ENCODE peak calls at places on chromosomes 1 and 21, in nine cellular contexts. B is CD4-positive, alpha-beta T cell; G is HCT116; M is tibial nerve; N is mammary epithelial cell; O is pancreas; H is sigmoid colon; F is lower lobe of right lung; K is CD8-positive, alpha-beta T cell. I is an unnamed sample. For H3K27me3 and H3K9me3, the result is how much of the 10 kb centered on the place peaks cover.

GRCh38 chr21:37758997-37759396 is 157.3 kb downstream of the KCNJ6 start:
- DNase-seq in B (no peak), G (no peak), M (no peak), N (peak), O (peak), H (no peak), F (no peak), K (no peak), I (peak)

GRCh38 chr1:236534164-236534651 is 10.4 kb downstream of the LGALS8 start:
- DNase-seq in B (no peak), G (no peak), M (no peak), N (peak), O (no peak), H (no peak), F (no peak), K (peak), I (no peak)

GRCh38 chr21:38567577-38568360 is 69.5 kb upstream of the ERG start:
- DNase-seq in B (no peak), G (no peak), M (no peak), N (no peak), O (no peak), H (no peak), F (no peak), K (no peak), I (no peak)

GRCh38 chr1:80453775-80454174 is 1347.0 kb upstream of the ADGRL2 start:
- DNase-seq in B (no peak), G (no peak), M (no peak), N (no peak), O (no peak), H (no peak), F (no peak), K (no peak), I (no peak)

GRCh38 chr1:235111107-235111506 is 17.5 kb downstream of the TOMM20 start:
- DNase-seq in B (no peak), G (no peak), M (no peak), N (no peak), O (no peak), H (no peak), F (no peak), K (no peak), I (no peak)

GRCh38 chr1:39105061-39105840 is 79.1 kb downstream of the NDUFS5 start:
- DNase-seq in B (peak), G (no peak), M (peak), N (peak), O (peak), H (peak), F (peak), K (peak), I (no peak)

GRCh38 chr1:22418852-22419480 is 32.7 kb upstream of the ZBTB40 start:
- DNase-seq in B (no peak), G (no peak), M (no peak), N (no peak), O (no peak), H (no peak), F (no peak), K (no peak), I (no peak)

GRCh38 chr1:93770640-93771039 is 89.0 kb upstream of the BCAR3 start:
- DNase-seq in B (no peak), G (no peak), M (no peak), N (no peak), O (no peak), H (no peak), F (no peak), K (no peak), I (no peak)

GRCh38 chr1:232423591-232423990 is 206.3 kb downstream of the SIPA1L2 start:
- DNase-seq in B (no peak), G (no peak), M (no peak), N (peak), O (no peak), H (no peak), F (no peak), K (no peak), I (no peak)

GRCh38 chr1:180123463-180123936 is 31.2 kb upstream of the QSOX1 start:
- DNase-seq in B (no peak), G (no peak), M (no peak), N (peak), O (no peak), H (no peak), F (no peak), K (no peak), I (no peak)

GRCh38 chr1:116453481-116453880 is 80.4 kb downstream of the ATP1A1 start:
- DNase-seq in B (no peak), G (no peak), M (no peak), N (no peak), O (no peak), H (no peak), F (no peak), K (no peak), I (no peak)

GRCh38 chr1:17598251-17598650 is 58.8 kb downstream of the ARHGEF10L start:
- DNase-seq in B (no peak), G (no peak), M (no peak), N (no peak), O (no peak), H (no peak), F (no peak), K (no peak), I (no peak)

GRCh38 chr21:43585924-43586411 is 73.3 kb downstream of the HSF2BP start:
- DNase-seq in B (no peak), G (peak), M (peak), N (peak), O (peak), H (peak), F (no peak), K (no peak), I (peak)

GRCh38 chr1:206921772-206922265 is at the start of gene FCMR:
- DNase-seq in B (no peak), G (no peak), M (no peak), N (no peak), O (peak), H (no peak), F (no peak), K (peak), I (no peak)

GRCh38 chr1:89100366-89100765 is 25.5 kb downstream of the GBP2 start:
- DNase-seq in B (no peak), G (no peak), M (no peak), N (no peak), O (no peak), H (no peak), F (no peak), K (no peak), I (no peak)

DNA sequence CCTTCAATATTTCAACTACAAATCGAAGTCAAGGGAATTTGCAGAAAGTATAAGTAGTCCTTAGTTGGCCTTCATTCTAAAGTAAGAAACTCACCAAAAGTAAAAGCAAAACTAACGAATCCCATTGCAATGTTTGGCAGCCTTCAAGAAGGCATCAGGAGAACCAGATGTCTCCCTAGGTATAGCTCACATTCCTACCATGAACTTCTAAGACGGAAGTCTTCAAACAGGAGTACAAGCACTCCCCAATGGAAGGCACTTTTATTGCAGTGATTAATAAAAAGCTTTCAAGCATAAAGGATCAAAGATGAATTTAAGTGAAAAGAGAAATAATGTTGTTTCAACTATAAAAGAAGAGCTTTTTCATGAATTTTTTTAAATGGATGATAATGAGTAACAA is 236.0 kb upstream of the NR5A2 start:
- DNase-seq in B (no peak), G (no peak), M (no peak), N (no peak), O (no peak), H (no peak), F (no peak), K (no peak), I (no peak)
- H3K27me3 ChIP-seq in B (under half), G (under half), M (under half), N (under half), O (under half), H (under half), F (under half), K (under half), I (under half)

GRCh38 chr21:44626673-44627143 is at the start of gene KRTAP10-9:
- DNase-seq in B (no peak), G (no peak), M (no peak), N (no peak), O (no peak), H (no peak), F (no peak), K (no peak), I (no peak)

GRCh38 chr21:44619886-44620285 is 7.0 kb upstream of the KRTAP10-9 start:
- DNase-seq in B (no peak), G (no peak), M (no peak), N (no peak), O (no peak), H (no peak), F (no peak), K (no peak), I (no peak)

GRCh38 chr21:44625756-44626155 is 1.1 kb upstream of the KRTAP10-9 start:
- DNase-seq in B (no peak), G (no peak), M (no peak), N (no peak), O (no peak), H (no peak), F (no peak), K (no peak), I (no peak)

GRCh38 chr21:44626262-44626661 is 631 bp upstream of the KRTAP10-9 start:
- DNase-seq in B (no peak), G (no peak), M (no peak), N (no peak), O (no peak), H (no peak), F (no peak), K (no peak), I (no peak)

GRCh38 chr21:44623575-44623974 is 3.3 kb upstream of the KRTAP10-9 start:
- DNase-seq in B (no peak), G (peak), M (no peak), N (no peak), O (no peak), H (no peak), F (no peak), K (no peak), I (no peak)
- H3K9me3 ChIP-seq in B (under half), G (under half), M (under half), N (under half), O (under half), H (under half), F (under half), K (under half), I (under half)

DNA sequence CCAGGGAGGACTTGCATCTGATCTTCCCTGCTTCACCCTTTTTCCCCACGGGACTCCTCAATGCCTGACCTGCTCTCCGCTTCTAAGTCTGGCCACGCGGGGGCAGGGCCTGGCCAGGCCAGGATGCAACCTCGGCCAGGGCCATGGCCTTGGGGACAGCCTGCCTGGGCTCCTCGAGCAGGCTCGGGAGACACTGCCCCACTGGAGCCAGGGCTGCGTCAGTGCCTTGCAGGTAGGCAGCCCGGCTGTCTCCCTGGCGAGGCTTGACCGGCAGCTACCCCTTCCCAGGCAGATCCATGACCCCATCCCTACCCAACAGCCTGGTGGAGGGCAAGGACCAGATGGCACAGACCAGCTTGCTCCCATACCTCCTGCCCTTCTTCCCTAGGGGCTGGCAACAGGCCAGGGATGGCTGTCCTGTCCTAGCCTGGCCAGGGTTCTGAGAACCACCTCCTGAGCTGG is 2.7 kb upstream of the PRDM16 start:
- DNase-seq in B (no peak), G (no peak), M (no peak), N (no peak), O (peak), H (peak), F (peak), K (no peak), I (no peak)
- H3K27me3 ChIP-seq in B (under half), G (under half), M (half or more), N (under half), O (under half), H (half or more), F (half or more), K (under half), I (half or more)

DNA sequence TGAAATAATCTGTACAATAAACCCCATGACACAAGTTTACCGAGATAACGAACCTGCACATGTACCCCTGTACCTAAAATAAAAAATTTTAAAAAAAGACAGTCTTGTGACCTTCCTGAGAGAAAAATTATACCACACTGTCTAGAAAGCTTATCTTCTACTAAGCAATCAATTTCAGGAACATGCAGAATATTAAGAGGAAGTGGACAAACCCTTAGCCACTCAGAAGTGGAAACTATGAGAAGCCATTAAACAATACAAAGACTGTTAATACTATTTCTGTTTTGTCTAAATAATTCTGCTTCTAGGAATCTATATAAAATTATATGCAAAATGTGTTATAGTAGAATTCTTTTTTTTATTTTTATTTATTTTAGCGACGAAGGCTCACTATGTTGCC is 93.9 kb downstream of the ADAMTS1 start:
- DNase-seq in B (no peak), G (no peak), M (no peak), N (no peak), O (no peak), H (no peak), F (no peak), K (no peak), I (no peak)
- H3K9me3 ChIP-seq in B (under half), G (under half), M (under half), N (under half), O (under half), H (under half), F (under half), K (under half), I (under half)

GRCh38 chr1:165564561-165564960 is 20.8 kb downstream of the LRRC52 start:
- DNase-seq in B (no peak), G (no peak), M (no peak), N (no peak), O (no peak), H (no peak), F (no peak), K (no peak), I (no peak)

GRCh38 chr1:165561257-165561656 is 17.5 kb downstream of the LRRC52 start:
- DNase-seq in B (no peak), G (no peak), M (no peak), N (no peak), O (no peak), H (no peak), F (no peak), K (no peak), I (no peak)

GRCh38 chr1:165562576-165562975 is 18.8 kb downstream of the LRRC52 start:
- DNase-seq in B (no peak), G (no peak), M (no peak), N (no peak), O (no peak), H (no peak), F (no peak), K (no peak), I (no peak)

GRCh38 chr1:165563551-165563950 is 19.8 kb downstream of the LRRC52 start:
- DNase-seq in B (no peak), G (no peak), M (no peak), N (no peak), O (no peak), H (no peak), F (no peak), K (no peak), I (no peak)

DNA sequence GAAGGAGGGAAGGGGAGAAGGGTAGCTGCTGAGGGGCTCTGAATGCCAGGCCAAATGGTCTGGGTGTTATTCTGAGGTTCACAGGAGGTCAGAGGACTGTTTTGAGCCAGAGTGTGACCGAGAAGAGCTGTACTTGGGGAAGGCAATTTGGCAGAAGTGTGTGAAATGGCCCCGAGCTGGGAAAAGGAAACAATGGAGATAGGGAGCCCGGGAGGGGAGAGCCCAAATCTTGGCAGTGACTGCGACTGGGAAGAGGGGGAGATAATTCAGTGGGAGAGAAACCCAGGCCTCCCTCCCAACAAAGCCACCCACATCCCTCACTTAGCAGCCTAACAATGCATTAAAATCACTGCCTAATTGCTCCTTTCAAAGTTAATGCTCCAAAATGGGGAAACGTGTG is 17.0 kb downstream of the LRRC52 start:
- DNase-seq in B (no peak), G (no peak), M (no peak), N (no peak), O (no peak), H (no peak), F (no peak), K (no peak), I (no peak)
- H3K27me3 ChIP-seq in B (under half), G (half or more), M (under half), N (under half), O (under half), H (under half), F (under half), K (under half), I (under half)

DNA sequence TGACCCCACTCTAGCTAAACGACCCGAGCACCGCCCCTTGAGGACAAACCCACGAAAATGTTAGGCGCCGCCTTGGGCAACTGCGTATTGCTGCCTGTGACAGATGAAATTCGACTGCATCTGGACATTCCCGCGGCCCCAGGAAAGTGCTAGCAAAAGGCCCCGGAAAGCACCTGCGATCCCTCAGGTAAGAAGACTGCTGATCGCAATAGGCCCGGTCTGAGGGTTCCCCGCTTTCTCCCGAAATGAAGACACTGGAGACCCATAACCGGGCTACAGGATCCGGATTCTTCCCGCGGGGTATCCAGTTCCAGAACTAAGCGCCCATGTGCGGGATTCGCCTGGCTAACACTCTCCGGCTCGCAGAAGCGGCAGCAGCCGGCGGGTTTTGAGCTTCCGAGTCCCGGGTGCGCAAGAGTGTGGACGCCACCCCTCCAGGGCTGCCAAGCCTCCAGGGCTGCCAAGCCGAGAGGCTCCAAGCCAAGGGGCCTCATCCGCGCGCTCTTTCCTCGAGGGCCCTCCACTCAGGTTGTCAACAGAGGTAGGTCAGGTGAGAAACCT is 157.9 kb upstream of the NBPF11 start:
- DNase-seq in B (no peak), G (no peak), M (no peak), N (peak), O (no peak), H (no peak), F (peak), K (no peak), I (no peak)
- H3K9me3 ChIP-seq in B (under half), G (under half), M (under half), N (under half), O (under half), H (under half), F (under half), K (under half), I (under half)

GRCh38 chr1:2644171-2644570 is 11.4 kb upstream of the MMEL1 start:
- DNase-seq in B (no peak), G (no peak), M (no peak), N (no peak), O (no peak), H (peak), F (peak), K (no peak), I (no peak)
- H3K27me3 ChIP-seq in B (under half), G (under half), M (under half), N (under half), O (under half), H (under half), F (under half), K (under half), I (under half)

GRCh38 chr1:227723474-227723873 is 11.6 kb downstream of the JMJD4 start:
- DNase-seq in B (no peak), G (no peak), M (no peak), N (no peak), O (no peak), H (no peak), F (no peak), K (no peak), I (no peak)
- H3K9me3 ChIP-seq in B (under half), G (under half), M (under half), N (under half), O (under half), H (under half), F (under half), K (under half), I (under half)

I was measured in iPS DF 6.9.